ENCODE peak calls at places on chromosomes 4 and X, in five cellular contexts. K, Q, U, Y and X are unnamed samples.

GRCh38 chr4:166153539-166153938 is 280.5 kb downstream of the TLL1 start:
- DNase-seq in Q (no peak), K (no peak), U (no peak), Y (no peak), X (peak)

GRCh38 chr4:6910340-6910959 is 824 bp downstream of the TBC1D14 start:
- DNase-seq in Y (peak), Q (peak), K (no peak), U (peak), X (peak)

GRCh38 chr4:183499389-183499788 is 5.5 kb upstream of the ING2 start:
- DNase-seq in Y (no peak), U (no peak), K (no peak), Q (no peak), X (no peak)

GRCh38 chr4:119271361-119272085 is 50.4 kb downstream of the FABP2 start:
- DNase-seq in Y (no peak), U (no peak), Q (no peak), K (no peak), X (no peak)

GRCh38 chrX:29661290-29661689 is 554.1 kb upstream of the MAGEB2 start:
- DNase-seq in K (no peak), U (no peak), Q (no peak), Y (peak), X (peak)

GRCh38 chr4:154743683-154744340 is at the start of gene LRAT:
- DNase-seq in U (peak), Y (peak), K (peak), Q (peak), X (peak)

GRCh38 chr4:179164642-179165338 is 1722.6 kb upstream of the AGA start:
- DNase-seq in Q (no peak), K (no peak), Y (peak), U (no peak), X (no peak)

GRCh38 chrX:17226736-17227135 is 148.3 kb upstream of the NHS start:
- DNase-seq in Y (no peak), Q (no peak), U (peak), K (no peak), X (no peak)

GRCh38 chr4:144954224-144954623 is 143.8 kb downstream of the ANAPC10 start:
- DNase-seq in K (no peak), Y (no peak), U (peak), Q (no peak), X (no peak)

GRCh38 chrX:136268051-136269048 is 17.1 kb upstream of the MAP7D3 start:
- DNase-seq in Q (peak), K (peak), U (peak), Y (peak), X (peak)

GRCh38 chr4:7814451-7814850 is 125.2 kb downstream of the AFAP1 start:
- DNase-seq in U (no peak), K (no peak), Q (no peak), Y (no peak), X (no peak)

GRCh38 chr4:85884251-85884650 is 409.3 kb downstream of the ARHGAP24 start:
- DNase-seq in Q (no peak), Y (no peak), K (no peak), U (no peak), X (no peak)

GRCh38 chr4:76589872-76590846 is 155.1 kb downstream of the SHROOM3 start:
- DNase-seq in U (peak), Q (peak), K (peak), Y (peak), X (peak)

GRCh38 chrX:115234220-115234557 is 293 bp upstream of the LRCH2 start:
- DNase-seq in U (no peak), Y (no peak), K (no peak), Q (no peak), X (no peak)
- TF ChIP-seq EZH2 in U (no peak), Y (no peak), K (no peak), Q (no peak), X (no peak)

DNA sequence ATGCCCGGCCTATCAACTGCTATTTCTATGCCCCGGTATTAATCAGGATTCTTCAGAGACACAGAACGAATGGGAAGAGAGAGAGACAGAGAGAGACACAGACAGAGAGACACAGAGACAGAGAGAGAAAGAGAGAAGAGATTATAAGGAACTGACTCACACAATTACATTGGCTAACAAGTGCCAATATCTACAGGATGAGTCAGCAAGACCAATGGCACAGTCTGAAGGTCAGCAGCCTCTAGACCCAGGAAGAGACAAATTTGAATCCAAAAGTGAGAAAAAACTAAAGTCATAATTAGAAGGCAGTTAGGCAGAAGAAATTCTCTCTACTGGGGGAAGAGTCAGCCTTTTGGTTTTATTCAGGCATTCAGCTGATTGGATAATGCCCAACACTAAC is 187.3 kb downstream of the MAB21L2 start:
- DNase-seq in Y (peak), Q (peak), U (no peak), K (peak), X (peak)
- TF ChIP-seq EZH2phosphoT487 in Y (no peak), Q (no peak), U (no peak), K (no peak), X (no peak)

GRCh38 chr4:185020293-185020808 is 2.1 kb downstream of the HELT start:
- DNase-seq in K (no peak), Y (no peak), Q (no peak), U (peak), X (peak)
- TF ChIP-seq EZH2 in K (no peak), Y (peak), Q (no peak), U (peak), X (no peak)

GRCh38 chr4:29559281-29559680 is 1160.9 kb upstream of the PCDH7 start:
- DNase-seq in U (no peak), K (no peak), Y (no peak), Q (no peak), X (no peak)

GRCh38 chr4:29551813-29552212 is 1168.4 kb upstream of the PCDH7 start:
- DNase-seq in Q (no peak), U (no peak), K (no peak), Y (peak), X (no peak)

GRCh38 chr4:29558789-29559188 is 1161.4 kb upstream of the PCDH7 start:
- DNase-seq in U (no peak), Q (no peak), Y (no peak), K (no peak), X (no peak)

GRCh38 chr4:29549308-29549707 is 1170.9 kb upstream of the PCDH7 start:
- DNase-seq in Y (peak), K (no peak), U (no peak), Q (no peak), X (no peak)

DNA sequence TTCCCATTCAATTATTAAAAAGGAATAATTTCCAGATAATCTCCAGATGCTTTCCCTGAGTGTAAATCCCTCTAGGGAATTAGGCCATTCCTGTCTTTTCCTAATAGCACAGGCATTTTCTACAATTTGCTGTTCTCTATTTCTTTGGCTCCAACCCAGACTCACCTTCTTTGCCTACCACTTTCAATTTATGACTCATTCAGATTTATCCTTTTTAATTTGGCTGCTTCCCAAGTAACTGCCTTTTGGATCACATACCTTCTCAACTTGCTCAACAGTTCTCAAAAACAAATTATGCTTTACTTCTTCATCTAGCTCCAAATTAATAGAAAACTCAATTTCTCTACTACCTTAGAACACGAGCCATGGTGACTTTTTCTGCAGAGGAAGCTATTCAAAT is 1166.3 kb upstream of the PCDH7 start:
- DNase-seq in U (no peak), K (peak), Q (no peak), Y (peak), X (no peak)
- TF ChIP-seq EZH2phosphoT487 in U (no peak), K (no peak), Q (no peak), Y (no peak), X (no peak)

DNA sequence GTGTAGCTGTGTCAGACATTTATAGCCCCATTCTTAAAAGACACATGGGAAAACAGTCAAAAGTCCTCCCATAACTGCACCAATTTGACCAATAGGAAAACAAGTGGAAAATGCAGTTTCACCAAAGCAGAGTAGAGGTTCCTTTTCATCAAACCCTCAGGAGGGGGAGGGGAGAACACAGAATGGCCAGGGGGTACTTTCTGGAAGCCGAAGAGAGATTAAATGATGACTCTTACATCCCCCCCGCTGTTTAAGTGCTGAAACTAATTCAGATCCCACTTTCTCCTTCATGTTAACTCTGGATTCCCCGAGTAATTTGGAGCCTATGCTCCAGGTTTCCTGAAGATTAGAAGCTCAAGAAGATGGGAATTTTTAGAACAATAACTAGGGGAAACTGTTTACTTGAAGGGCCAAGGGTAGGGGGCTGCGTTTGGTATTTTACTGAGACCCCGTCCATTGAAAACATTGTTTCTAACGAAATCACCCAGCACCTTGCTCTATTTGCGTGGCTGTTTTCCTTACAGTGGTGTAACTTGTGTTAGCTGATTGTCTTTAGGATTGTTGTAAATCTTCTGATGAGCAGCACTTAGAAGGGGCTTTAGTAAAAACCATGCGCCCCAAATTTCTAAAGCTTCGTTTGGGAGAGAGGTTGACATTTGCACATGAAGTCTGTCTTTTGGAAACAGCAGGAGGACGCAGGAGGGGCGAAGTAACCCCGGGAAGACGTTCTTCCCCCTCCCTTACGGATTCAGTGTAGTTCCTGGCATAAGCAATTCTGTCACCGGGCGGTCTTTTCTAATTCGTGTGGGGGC is 2.2 kb upstream of the LEF1 start:
- DNase-seq in Q (no peak), U (peak), K (no peak), Y (no peak), X (no peak)
- TF ChIP-seq EZH2 in Q (peak), U (no peak), K (no peak), Y (no peak), X (peak)